ENCODE peak calls at places on chromosomes 13 and 19, in ten cellular contexts. P is mucosa of descending colon, I is renal cortical epithelial cell, Z is GM04504, T is breast epithelium, Y is substantia nigra, N is heart right ventricle, W is memory B cell, V is EH, U is GM23338. S is an unnamed sample.

GRCh38 chr19:1580382-1580781 is 12.3 kb upstream of the MEX3D start:
- DNase-seq in Z (no peak), U (no peak), V (no peak), P (no peak), T (no peak), I (no peak), N (no peak), Y (no peak), W (no peak), S (no peak)

GRCh38 chr19:46731007-46731501 is 14.1 kb upstream of the PRKD2 start:
- DNase-seq in T (no peak), Y (no peak), U (no peak), I (peak), V (peak), N (no peak), W (no peak), P (no peak), Z (peak), S (peak)

GRCh38 chr19:10111405-10111811 is at the start of gene P2RY11:
- DNase-seq in W (no peak), T (no peak), Z (no peak), V (no peak), U (no peak), I (no peak), P (peak), N (no peak), Y (no peak), S (no peak)

GRCh38 chr19:48596679-48597465 is 9.7 kb upstream of the SPACA4 start:
- DNase-seq in Y (no peak), V (no peak), Z (no peak), N (no peak), U (no peak), P (no peak), T (no peak), W (no peak), I (peak), S (no peak)

GRCh38 chr13:94711561-94712286 is 621 bp downstream of the SOX21 start:
- DNase-seq in W (no peak), V (peak), I (no peak), P (peak), Z (no peak), N (no peak), U (peak), T (no peak), Y (no peak), S (no peak)

GRCh38 chr19:1171755-1172352 is 2.2 kb downstream of the SBNO2 start:
- DNase-seq in U (no peak), Z (no peak), Y (no peak), T (no peak), W (no peak), N (no peak), V (no peak), I (no peak), P (no peak), S (no peak)

GRCh38 chr19:17441241-17442135 is 7.0 kb downstream of the TMEM221 start:
- DNase-seq in I (peak), P (no peak), N (no peak), V (peak), Z (no peak), T (no peak), Y (no peak), W (no peak), U (peak), S (no peak)

GRCh38 chr13:66375756-66376155 is 854.4 kb downstream of the PCDH9 start:
- DNase-seq in Z (no peak), T (no peak), N (no peak), U (no peak), V (peak), Y (no peak), P (no peak), I (no peak), W (no peak), S (no peak)

GRCh38 chr19:19943848-19944582 is 43.3 kb downstream of the ZNF93 start:
- DNase-seq in V (no peak), Y (no peak), I (no peak), P (no peak), Z (no peak), U (no peak), N (no peak), T (no peak), W (no peak), S (no peak)

GRCh38 chr13:51638497-51638871 is 54.2 kb downstream of the WDFY2 start:
- DNase-seq in T (no peak), U (no peak), Z (no peak), P (no peak), Y (no peak), W (no peak), I (peak), N (no peak), V (peak), S (no peak)

GRCh38 chr19:57465680-57466381 is 8.9 kb upstream of the VN1R1 start:
- DNase-seq in T (no peak), U (peak), N (no peak), Y (no peak), V (peak), P (peak), Z (no peak), W (no peak), I (no peak), S (no peak)

GRCh38 chr19:55070755-55071502 is 4.7 kb upstream of the EPS8L1 start:
- DNase-seq in Y (no peak), P (peak), W (no peak), V (peak), U (no peak), T (peak), N (no peak), Z (peak), I (peak), S (peak)

GRCh38 chr13:73984949-73985691 is 149.1 kb downstream of the KLF12 start:
- DNase-seq in U (peak), T (no peak), Z (no peak), N (peak), P (no peak), W (no peak), Y (no peak), V (no peak), I (no peak), S (no peak)

GRCh38 chr13:50797081-50797480 is 46.4 kb downstream of the DLEU7 start:
- DNase-seq in U (no peak), P (no peak), N (no peak), V (no peak), Y (no peak), T (no peak), I (no peak), Z (no peak), W (no peak), S (peak)

GRCh38 chr13:41763772-41764171 is 197.1 kb downstream of the VWA8 start:
- DNase-seq in I (peak), W (no peak), U (no peak), Z (no peak), V (no peak), Y (no peak), P (no peak), T (no peak), N (no peak), S (no peak)

GRCh38 chr19:57949296-57949695 is 1.8 kb upstream of the ZNF256 start:
- DNase-seq in W (no peak), U (no peak), Y (no peak), V (no peak), I (no peak), T (no peak), Z (no peak), N (no peak), P (no peak), S (no peak)

GRCh38 chr19:14147797-14148605 is 11.6 kb upstream of the ASF1B start:
- DNase-seq in U (peak), V (peak), P (peak), I (peak), W (no peak), Y (peak), T (peak), N (peak), Z (peak), S (peak)

GRCh38 chr13:44397766-44398223 is 24.2 kb downstream of the SERP2 start:
- DNase-seq in T (no peak), V (peak), W (no peak), Z (no peak), N (no peak), P (no peak), U (no peak), Y (no peak), I (peak), S (no peak)

GRCh38 chr19:17322854-17323253 is 11.8 kb downstream of the ANO8 start:
- DNase-seq in Y (peak), V (no peak), T (no peak), U (no peak), Z (no peak), I (no peak), N (no peak), P (peak), W (no peak), S (no peak)

GRCh38 chr19:19592690-19593089 is 25.8 kb downstream of the PBX4 start:
- DNase-seq in V (no peak), Z (no peak), T (no peak), I (no peak), Y (no peak), U (no peak), N (no peak), P (no peak), W (no peak), S (no peak)

GRCh38 chr19:49130325-49130724 is 11.0 kb downstream of the PPFIA3 start:
- DNase-seq in N (no peak), Y (no peak), V (no peak), P (no peak), Z (no peak), T (no peak), I (no peak), W (no peak), U (no peak), S (no peak)

GRCh38 chr19:55624109-55625003 is at the start of gene ZNF784:
- DNase-seq in Y (peak), I (peak), Z (peak), U (peak), T (peak), V (peak), W (peak), P (peak), N (peak), S (peak)

GRCh38 chr13:113146750-113147149 is 11.7 kb upstream of the PROZ start:
- DNase-seq in I (no peak), Z (no peak), P (no peak), T (no peak), U (no peak), V (no peak), Y (no peak), W (no peak), N (no peak), S (no peak)

GRCh38 chr19:41548047-41548446 is 27.9 kb upstream of the CEACAM21 start:
- DNase-seq in V (no peak), I (no peak), P (no peak), T (no peak), N (no peak), Z (no peak), Y (no peak), U (no peak), W (no peak), S (no peak)

GRCh38 chr13:27678306-27679040 is 56.8 kb downstream of the POLR1D start:
- DNase-seq in V (no peak), P (peak), W (no peak), U (peak), Y (no peak), I (peak), T (no peak), N (no peak), Z (no peak), S (no peak)

GRCh38 chr13:51797664-51798488 is 6.1 kb downstream of the DHRS12 start:
- DNase-seq in T (peak), N (no peak), U (peak), Z (no peak), W (peak), Y (no peak), P (peak), V (peak), I (peak), S (no peak)

GRCh38 chr19:35966771-35967170 is 28.2 kb upstream of the SDHAF1 start:
- DNase-seq in V (no peak), W (no peak), T (no peak), Y (no peak), P (no peak), Z (no peak), N (no peak), I (no peak), U (no peak), S (no peak)

GRCh38 chr13:94217370-94217769 is 262.1 kb downstream of the DCT start:
- DNase-seq in U (no peak), N (no peak), V (peak), Z (no peak), I (no peak), P (no peak), W (no peak), T (no peak), Y (no peak), S (no peak)

GRCh38 chr13:83692800-83693199 is 189.5 kb downstream of the SLITRK1 start:
- DNase-seq in Y (no peak), I (no peak), Z (no peak), W (no peak), T (no peak), N (no peak), U (peak), P (no peak), V (no peak), S (no peak)

GRCh38 chr13:38366954-38367645 is 17.4 kb downstream of the UFM1 start:
- DNase-seq in I (peak), U (no peak), T (no peak), N (no peak), Y (no peak), P (no peak), W (no peak), V (peak), Z (no peak), S (no peak)

GRCh38 chr19:17687857-17688784 is at the start of gene UNC13A:
- DNase-seq in Z (no peak), W (peak), Y (peak), U (peak), V (peak), T (no peak), P (peak), N (peak), I (no peak), S (no peak)

GRCh38 chr13:72290962-72291681 is 424.1 kb upstream of the DACH1 start:
- DNase-seq in N (no peak), Y (no peak), U (peak), W (no peak), I (peak), V (peak), P (no peak), T (no peak), Z (peak), S (peak)

S was measured in stromal cell of bone marrow.